ENCODE peak calls at places on chromosomes 7 and 10, in four cellular contexts. T, K, J and H are unnamed samples.

GRCh38 chr10:30784896-30785605 is 155.5 kb upstream of the LYZL2 start:
- DNase-seq in K (peak; percentile 85), T (peak; percentile 74), J (peak; percentile 84), H (no peak)

GRCh38 chr7:46459942-46460341 is 538.9 kb upstream of the IGFBP3 start:
- DNase-seq in T (no peak), J (no peak), K (peak; percentile 6), H (no peak)

GRCh38 chr10:131009801-131010200 is 301.7 kb downstream of the TCERG1L start:
- DNase-seq in T (no peak), K (no peak), J (no peak), H (no peak)

GRCh38 chr10:88023676-88024075 is 160.3 kb downstream of the PTEN start:
- DNase-seq in T (no peak), K (no peak), J (no peak), H (no peak)

GRCh38 chr7:158740657-158741293 is 36.2 kb upstream of the NCAPG2 start:
- DNase-seq in J (no peak), T (no peak), K (peak; percentile 97), H (no peak)

GRCh38 chr10:106931853-106932249 is 232.7 kb downstream of the SORCS1 start:
- DNase-seq in J (no peak), T (no peak), K (no peak), H (no peak)

GRCh38 chr10:66378117-66378876 is 547.5 kb upstream of the LRRTM3 start:
- DNase-seq in J (no peak), T (no peak), K (no peak), H (no peak)

GRCh38 chr7:39580150-39580874 is 14.1 kb downstream of the YAE1 start:
- DNase-seq in J (peak; percentile 70), K (peak; percentile 97), T (peak; percentile 69), H (peak; percentile 79)

GRCh38 chr10:62426086-62426485 is 51.9 kb downstream of the ZNF365 start:
- DNase-seq in K (no peak), T (no peak), J (no peak), H (no peak)

GRCh38 chr10:86402283-86402931 is 35.8 kb upstream of the GRID1 start:
- DNase-seq in K (peak; percentile 16), J (no peak), T (no peak), H (no peak)

GRCh38 chr10:86401588-86402282 is 35.1 kb upstream of the GRID1 start:
- DNase-seq in T (peak; percentile 76), J (no peak), K (peak; percentile 23), H (peak; percentile 39)

GRCh38 chr10:86400705-86401587 is 34.4 kb upstream of the GRID1 start:
- DNase-seq in K (peak; percentile 42), T (peak; percentile 84), J (peak; percentile 40), H (peak; percentile 50)

GRCh38 chr10:86399514-86399878 is 32.9 kb upstream of the GRID1 start:
- DNase-seq in K (no peak), J (no peak), T (no peak), H (no peak)

DNA sequence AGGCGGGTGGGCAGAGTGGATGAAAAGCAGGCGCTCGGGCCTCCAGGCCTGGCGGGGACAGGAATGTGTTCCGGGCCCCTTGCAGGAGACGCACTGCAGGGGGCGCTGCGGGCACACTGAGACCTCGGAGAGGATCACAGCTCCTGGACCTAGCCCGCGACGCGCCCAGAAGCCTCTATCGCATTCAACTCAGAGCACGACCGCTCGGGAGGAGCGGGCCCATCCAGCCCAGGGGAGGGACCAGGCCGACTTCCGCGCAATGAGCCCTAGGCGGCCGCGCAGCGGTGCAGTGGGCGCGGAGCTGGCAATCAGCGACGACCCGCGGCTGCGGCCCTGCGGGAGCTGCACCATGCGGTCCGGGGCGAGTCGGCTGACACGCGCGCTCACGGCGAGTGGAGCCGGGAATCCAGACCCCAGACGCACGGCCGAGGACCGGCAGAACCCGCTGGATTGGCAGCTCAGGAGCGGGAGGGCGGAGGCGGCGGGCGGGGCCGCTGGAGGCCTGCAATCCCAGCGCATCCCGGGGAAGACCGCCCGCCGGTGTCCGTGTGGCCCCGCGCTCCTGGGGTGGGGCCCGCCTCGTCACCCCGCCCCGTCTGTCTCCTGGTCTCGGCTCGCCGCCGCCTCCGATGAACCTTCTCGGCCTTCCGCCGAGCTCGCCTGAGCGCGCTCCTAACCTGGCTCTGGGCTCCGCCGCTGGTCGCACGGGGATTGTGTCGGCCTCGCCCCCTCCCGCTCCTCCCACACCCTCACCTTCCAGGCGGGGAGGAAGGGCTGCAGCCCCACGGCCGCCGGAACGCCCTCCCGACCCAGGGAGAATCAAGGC is 33.5 kb upstream of the GRID1 start:
- DNase-seq in T (peak; percentile 100), K (peak; percentile 98), J (peak; percentile 93), H (peak; percentile 95)
- H3K27me3 ChIP-seq in T (no peaks in the 10 kb centered on the region), K (peaks cover 49% of the 10 kb centered on the region), J (peaks cover 27% of the 10 kb centered on the region), H (no peaks in the 10 kb centered on the region)

GRCh38 chr10:4883079-4883739 is 57.2 kb downstream of the AKR1E2 start:
- DNase-seq in T (no peak), J (no peak), K (peak; percentile 76), H (no peak)
- TF ChIP-seq CTCF in T (no peak), J (no peak), K (no peak), H (no peak)

GRCh38 chr10:78542536-78542935 is 508.9 kb downstream of the RPS24 start:
- DNase-seq in T (no peak), J (no peak), K (no peak), H (no peak)

GRCh38 chr10:78543749-78544446 is 510.2 kb downstream of the RPS24 start:
- DNase-seq in T (no peak), J (peak; percentile 75), K (peak; percentile 98), H (no peak)

GRCh38 chr10:78543026-78543748 is 509.5 kb downstream of the RPS24 start:
- DNase-seq in K (no peak), T (no peak), J (no peak), H (no peak)

GRCh38 chr10:78545756-78546155 is 512.1 kb downstream of the RPS24 start:
- DNase-seq in T (no peak), K (no peak), J (no peak), H (no peak)

DNA sequence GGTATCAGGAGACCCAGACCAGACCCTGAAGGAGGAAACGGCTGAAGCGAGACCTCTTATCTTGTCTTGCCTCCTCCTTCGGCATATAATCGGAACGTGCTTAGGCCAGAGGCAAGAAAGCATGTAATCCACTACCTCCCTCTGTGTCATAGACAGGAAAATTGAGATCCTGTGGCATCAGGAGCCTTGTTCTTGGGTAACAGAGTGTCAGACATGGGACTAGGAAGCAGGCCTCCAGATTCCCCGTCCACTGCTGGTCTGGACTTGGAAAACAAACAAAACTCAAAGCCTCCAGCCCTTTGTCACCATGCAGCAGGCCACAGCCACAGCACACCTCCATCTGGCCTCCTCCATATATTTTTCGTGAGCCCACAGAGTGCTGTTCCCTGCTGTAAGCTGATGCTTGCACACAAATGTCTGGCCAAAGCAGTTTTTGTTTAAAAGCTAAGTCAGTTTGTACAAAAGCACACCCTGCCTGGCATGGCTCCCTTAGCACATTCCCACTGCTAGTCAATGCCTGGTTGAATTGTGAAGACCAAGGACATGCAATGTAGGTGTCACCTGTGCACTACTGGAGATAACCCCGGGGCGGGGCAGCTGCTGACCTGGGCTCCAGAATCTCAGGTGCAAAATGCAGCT is 510.9 kb downstream of the RPS24 start:
- DNase-seq in K (peak; percentile 49), T (no peak), J (no peak), H (no peak)
- H3K27ac ChIP-seq in K (peak overlapping the region; percentile 67), T (no peak overlapping the region), J (peak overlapping the region; percentile 62), H (no peak overlapping the region)

GRCh38 chr7:986766-987722 is 4.1 kb downstream of the CYP2W1 start:
- DNase-seq in T (no peak), K (no peak), J (no peak), H (no peak)
- H3K27me3 ChIP-seq in T (no peaks in the 10 kb centered on the region), K (no peaks in the 10 kb centered on the region), J (peaks cover 70% of the 10 kb centered on the region), H (peaks cover 10% of the 10 kb centered on the region)

DNA sequence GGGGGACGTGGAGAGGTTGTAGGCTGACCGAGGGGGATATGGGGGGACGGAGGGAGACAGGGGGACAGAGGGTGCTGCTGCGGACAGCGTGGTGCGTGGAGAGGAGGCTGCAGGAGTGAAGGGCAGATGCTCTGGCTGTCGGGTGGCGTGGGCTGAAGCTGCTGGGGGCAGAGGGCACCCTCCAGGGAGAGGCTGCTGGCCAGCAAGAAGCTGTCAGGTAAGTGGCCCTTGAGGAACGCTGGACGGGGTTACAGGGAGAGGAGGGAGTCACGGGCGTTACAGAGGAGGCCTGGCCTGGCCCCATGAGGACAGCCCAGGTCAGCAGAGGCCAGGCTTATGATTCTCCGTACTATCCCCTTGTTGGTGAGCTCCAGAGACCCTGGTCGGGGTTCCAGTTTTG is 27.1 kb downstream of the YKT6 start:
- DNase-seq in J (no peak), K (no peak), T (no peak), H (no peak)
- TF ChIP-seq CTCF in J (no peak), K (no peak), T (no peak), H (no peak)

DNA sequence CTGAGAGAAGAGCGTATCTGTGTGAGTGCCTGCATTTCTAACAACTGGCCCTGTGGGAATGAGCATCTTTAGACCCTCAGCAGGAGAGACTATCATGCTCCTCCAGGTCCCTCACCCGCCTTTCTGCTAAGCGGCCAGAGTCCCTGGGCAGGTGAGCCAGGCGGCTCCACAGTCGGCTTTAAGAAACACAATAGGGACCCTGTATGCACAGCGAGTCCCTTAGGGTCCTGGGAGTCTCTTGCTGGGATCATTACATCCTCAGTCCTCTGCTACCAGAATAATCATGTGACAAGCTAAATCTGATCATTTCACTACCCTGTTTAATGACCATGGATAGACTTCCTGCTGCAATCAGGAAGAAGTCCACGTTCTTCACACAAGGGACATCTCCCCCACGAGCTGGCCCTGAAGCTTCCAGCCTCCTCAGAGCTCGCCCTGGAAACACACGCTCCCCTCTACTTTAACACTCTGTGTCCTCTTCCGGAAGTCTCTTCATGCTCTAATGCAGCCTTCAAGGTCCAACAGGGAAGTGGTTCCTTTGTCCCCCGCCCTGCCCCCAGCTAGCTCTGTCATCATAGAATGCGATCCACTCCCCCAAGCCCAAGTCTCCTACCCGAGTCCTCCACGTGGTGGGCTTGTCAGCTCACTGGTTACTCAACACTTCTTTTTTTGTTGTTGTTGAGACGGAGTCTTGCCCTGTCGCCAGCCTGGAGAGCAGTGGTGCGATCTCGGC is 101.6 kb downstream of the RNF216 start:
- DNase-seq in T (no peak), J (peak; percentile 52), K (no peak), H (no peak)
- H3K27ac ChIP-seq in T (no peak overlapping the region), J (peak overlapping the region; percentile 34), K (peak overlapping the region; percentile 87), H (no peak overlapping the region)

GRCh38 chr10:78868048-78868447 is 200.7 kb upstream of the ZMIZ1 start:
- DNase-seq in T (no peak), J (no peak), K (no peak), H (no peak)
- H3K27me3 ChIP-seq in T (no peaks in the 10 kb centered on the region), J (no peaks in the 10 kb centered on the region), K (no peaks in the 10 kb centered on the region), H (no peaks in the 10 kb centered on the region)

DNA sequence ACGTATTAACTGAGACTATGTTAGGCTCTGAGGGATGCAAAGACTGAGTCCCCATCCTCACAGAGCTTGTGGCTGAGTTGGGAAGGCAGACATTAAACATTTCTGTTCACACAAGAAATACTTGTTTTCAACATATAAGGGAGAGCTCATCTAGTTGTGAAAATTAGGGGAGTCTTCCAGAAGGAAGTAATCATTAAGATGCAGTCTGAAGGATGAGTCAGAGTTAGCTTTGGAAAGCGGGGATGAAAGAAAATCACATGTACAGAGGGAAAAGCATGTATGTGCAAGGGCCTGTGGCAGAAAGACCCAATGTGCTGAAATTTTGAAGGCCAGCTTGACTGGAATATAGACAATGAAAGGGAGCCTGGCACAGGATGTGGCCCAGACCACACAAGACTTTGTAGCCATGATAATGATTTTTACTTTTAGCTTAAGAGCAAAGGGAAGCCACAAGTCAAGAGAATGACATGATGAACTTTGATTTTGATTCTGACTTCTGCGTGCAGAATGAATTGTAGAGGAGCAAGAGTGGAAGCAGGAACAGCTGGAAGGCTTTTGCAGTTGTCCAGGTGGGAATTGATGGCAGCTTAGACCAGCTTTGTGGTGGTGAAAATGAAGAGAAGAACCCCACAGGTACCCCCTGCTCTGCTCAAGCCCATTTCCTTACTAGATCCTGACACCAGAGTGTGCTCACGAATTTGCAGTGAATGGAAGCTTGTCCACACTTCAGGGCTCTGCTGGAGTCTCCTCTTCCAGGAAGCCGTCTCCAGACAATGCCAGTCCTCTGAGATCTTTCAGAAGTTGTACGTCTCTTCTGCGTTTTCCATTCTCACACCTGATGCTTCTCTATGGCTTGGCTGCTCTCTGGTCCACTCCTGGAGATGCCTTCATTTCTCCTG is 115.6 kb downstream of the ATXN7L1 start:
- DNase-seq in K (peak; percentile 35), J (no peak), T (no peak), H (peak; percentile 14)
- TF ChIP-seq CTCF in K (no peak), J (no peak), T (no peak), H (no peak)